ENCODE peak calls at places on chromosomes 1 and 21, in five cellular contexts. One of them, this sample, is unnamed.

GRCh38 chr1:214005716-214006115 is 17.9 kb downstream of the PROX1 start:
- DNase-seq in tibial artery: no peak
- DNase-seq in A673: no peak
- DNase-seq in fibroblast of pulmonary artery: no peak
- DNase-seq in H9: no peak
- DNase-seq in this sample: no peak

GRCh38 chr1:21308847-21309652 is 18.8 kb upstream of the ECE1 start:
- DNase-seq in tibial artery: no peak
- DNase-seq in A673: peak
- DNase-seq in fibroblast of pulmonary artery: no peak
- DNase-seq in H9: no peak
- DNase-seq in this sample: no peak

GRCh38 chr1:227234998-227235405 is 83.3 kb downstream of the CDC42BPA start:
- DNase-seq in tibial artery: no peak
- DNase-seq in A673: peak
- DNase-seq in fibroblast of pulmonary artery: peak
- DNase-seq in H9: peak
- DNase-seq in this sample: no peak

GRCh38 chr21:42039470-42039901 is 29.3 kb upstream of the ZBTB21 start:
- DNase-seq in tibial artery: peak
- DNase-seq in A673: no peak
- DNase-seq in fibroblast of pulmonary artery: peak
- DNase-seq in H9: no peak
- DNase-seq in this sample: no peak

GRCh38 chr1:232568331-232568852 is 61.5 kb downstream of the SIPA1L2 start:
- DNase-seq in tibial artery: no peak
- DNase-seq in A673: peak
- DNase-seq in fibroblast of pulmonary artery: no peak
- DNase-seq in H9: no peak
- DNase-seq in this sample: no peak

GRCh38 chr1:116150368-116150767 is 39.2 kb downstream of the MAB21L3 start:
- DNase-seq in tibial artery: no peak
- DNase-seq in A673: no peak
- DNase-seq in fibroblast of pulmonary artery: no peak
- DNase-seq in H9: no peak
- DNase-seq in this sample: no peak

GRCh38 chr1:109759513-109760334 is 4.0 kb downstream of the EPS8L3 start:
- DNase-seq in tibial artery: no peak
- DNase-seq in A673: no peak
- DNase-seq in fibroblast of pulmonary artery: no peak
- DNase-seq in H9: no peak
- DNase-seq in this sample: peak

GRCh38 chr1:211831558-211832323 is 1.2 kb upstream of the LPGAT1 start:
- DNase-seq in tibial artery: no peak
- DNase-seq in A673: no peak
- DNase-seq in fibroblast of pulmonary artery: no peak
- DNase-seq in H9: no peak
- DNase-seq in this sample: no peak

GRCh38 chr1:204295666-204296065 is 64.1 kb downstream of the PLEKHA6 start:
- DNase-seq in tibial artery: no peak
- DNase-seq in A673: no peak
- DNase-seq in fibroblast of pulmonary artery: no peak
- DNase-seq in H9: no peak
- DNase-seq in this sample: no peak

DNA sequence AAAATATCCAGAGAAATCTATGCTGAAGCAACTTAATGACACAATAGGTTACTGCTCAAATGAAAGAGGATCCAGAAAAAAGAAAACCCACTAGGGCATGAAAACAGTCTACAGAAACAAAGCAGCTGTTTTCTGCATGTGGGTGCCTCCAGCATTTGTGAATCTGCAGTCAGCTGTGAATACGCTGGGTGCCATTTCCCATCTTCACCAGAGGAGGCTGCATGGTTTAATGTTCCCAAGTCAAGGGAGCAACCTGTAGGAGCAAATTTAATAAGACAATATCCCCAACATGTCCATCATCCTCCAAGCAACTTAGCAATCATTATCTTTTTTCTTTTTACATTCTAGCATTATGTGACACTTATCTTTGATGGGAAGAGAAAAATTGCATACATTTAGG is 396.6 kb downstream of the BRINP2 start:
- DNase-seq in tibial artery: no peak
- DNase-seq in A673: peak
- DNase-seq in fibroblast of pulmonary artery: peak
- DNase-seq in H9: peak
- DNase-seq in this sample: no peak
- TF ChIP-seq CTCF in tibial artery: no peak
- TF ChIP-seq CTCF in A673: peak
- TF ChIP-seq CTCF in fibroblast of pulmonary artery: peak
- TF ChIP-seq CTCF in H9: peak
- TF ChIP-seq CTCF in this sample: no peak

GRCh38 chr1:4743978-4744750 is 89.8 kb downstream of the AJAP1 start:
- DNase-seq in tibial artery: no peak
- DNase-seq in A673: no peak
- DNase-seq in fibroblast of pulmonary artery: no peak
- DNase-seq in H9: no peak
- DNase-seq in this sample: no peak

GRCh38 chr1:4736254-4736653 is 81.8 kb downstream of the AJAP1 start:
- DNase-seq in tibial artery: no peak
- DNase-seq in A673: peak
- DNase-seq in fibroblast of pulmonary artery: no peak
- DNase-seq in H9: no peak
- DNase-seq in this sample: no peak

GRCh38 chr1:4745560-4745959 is 91.2 kb downstream of the AJAP1 start:
- DNase-seq in tibial artery: no peak
- DNase-seq in A673: no peak
- DNase-seq in fibroblast of pulmonary artery: no peak
- DNase-seq in H9: peak
- DNase-seq in this sample: no peak

GRCh38 chr1:4741876-4742423 is 87.5 kb downstream of the AJAP1 start:
- DNase-seq in tibial artery: no peak
- DNase-seq in A673: no peak
- DNase-seq in fibroblast of pulmonary artery: no peak
- DNase-seq in H9: no peak
- DNase-seq in this sample: no peak
- TF ChIP-seq CTCF in tibial artery: no peak
- TF ChIP-seq CTCF in A673: no peak
- TF ChIP-seq CTCF in fibroblast of pulmonary artery: no peak
- TF ChIP-seq CTCF in H9: no peak
- TF ChIP-seq CTCF in this sample: no peak

DNA sequence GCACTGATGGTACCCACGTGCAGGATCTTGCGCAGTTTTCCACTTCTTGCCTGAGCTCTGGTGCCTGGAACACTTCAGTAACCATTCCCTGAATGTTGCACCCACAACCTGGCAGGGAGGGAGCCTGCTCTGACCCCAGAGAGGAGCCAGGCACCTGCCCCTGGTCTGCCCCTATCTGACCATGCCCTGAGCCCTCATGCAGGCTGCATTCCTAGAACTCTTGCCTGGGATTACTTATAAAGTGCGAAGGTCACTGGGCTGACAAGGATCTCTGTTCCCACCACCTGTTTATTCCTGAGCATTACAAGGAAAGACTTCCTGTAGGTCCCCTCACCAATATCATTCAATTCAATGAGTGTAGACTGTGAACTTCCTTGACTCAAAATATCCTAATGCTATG is 191.9 kb upstream of the FMN2 start:
- DNase-seq in tibial artery: no peak
- DNase-seq in A673: no peak
- DNase-seq in fibroblast of pulmonary artery: no peak
- DNase-seq in H9: no peak
- DNase-seq in this sample: no peak
- TF ChIP-seq CTCF in tibial artery: no peak
- TF ChIP-seq CTCF in A673: no peak
- TF ChIP-seq CTCF in fibroblast of pulmonary artery: no peak
- TF ChIP-seq CTCF in H9: no peak
- TF ChIP-seq CTCF in this sample: no peak

GRCh38 chr1:7192453-7192852 is 407.2 kb downstream of the CAMTA1 start:
- DNase-seq in tibial artery: no peak
- DNase-seq in A673: no peak
- DNase-seq in fibroblast of pulmonary artery: no peak
- DNase-seq in H9: no peak
- DNase-seq in this sample: no peak

GRCh38 chr1:7190261-7190660 is 405.0 kb downstream of the CAMTA1 start:
- DNase-seq in tibial artery: no peak
- DNase-seq in A673: no peak
- DNase-seq in fibroblast of pulmonary artery: no peak
- DNase-seq in H9: no peak
- DNase-seq in this sample: no peak

GRCh38 chr1:7185721-7186120 is 400.5 kb downstream of the CAMTA1 start:
- DNase-seq in tibial artery: no peak
- DNase-seq in A673: no peak
- DNase-seq in fibroblast of pulmonary artery: no peak
- DNase-seq in H9: no peak
- DNase-seq in this sample: no peak

GRCh38 chr1:7187121-7187510 is 401.9 kb downstream of the CAMTA1 start:
- DNase-seq in tibial artery: no peak
- DNase-seq in A673: no peak
- DNase-seq in fibroblast of pulmonary artery: no peak
- DNase-seq in H9: no peak
- DNase-seq in this sample: no peak

GRCh38 chr1:7186382-7187120 is 401.3 kb downstream of the CAMTA1 start:
- DNase-seq in tibial artery: no peak
- DNase-seq in A673: no peak
- DNase-seq in fibroblast of pulmonary artery: no peak
- DNase-seq in H9: no peak
- DNase-seq in this sample: no peak
- TF ChIP-seq CTCF in tibial artery: no peak
- TF ChIP-seq CTCF in A673: peak
- TF ChIP-seq CTCF in fibroblast of pulmonary artery: no peak
- TF ChIP-seq CTCF in H9: peak
- TF ChIP-seq CTCF in this sample: no peak

GRCh38 chr1:22814176-22815042 is 103.8 kb downstream of the EPHB2 start:
- DNase-seq in tibial artery: peak
- DNase-seq in A673: no peak
- DNase-seq in fibroblast of pulmonary artery: no peak
- DNase-seq in H9: no peak
- DNase-seq in this sample: no peak
- TF ChIP-seq CTCF in tibial artery: no peak
- TF ChIP-seq CTCF in A673: no peak
- TF ChIP-seq CTCF in fibroblast of pulmonary artery: no peak
- TF ChIP-seq CTCF in H9: no peak
- TF ChIP-seq CTCF in this sample: no peak

DNA sequence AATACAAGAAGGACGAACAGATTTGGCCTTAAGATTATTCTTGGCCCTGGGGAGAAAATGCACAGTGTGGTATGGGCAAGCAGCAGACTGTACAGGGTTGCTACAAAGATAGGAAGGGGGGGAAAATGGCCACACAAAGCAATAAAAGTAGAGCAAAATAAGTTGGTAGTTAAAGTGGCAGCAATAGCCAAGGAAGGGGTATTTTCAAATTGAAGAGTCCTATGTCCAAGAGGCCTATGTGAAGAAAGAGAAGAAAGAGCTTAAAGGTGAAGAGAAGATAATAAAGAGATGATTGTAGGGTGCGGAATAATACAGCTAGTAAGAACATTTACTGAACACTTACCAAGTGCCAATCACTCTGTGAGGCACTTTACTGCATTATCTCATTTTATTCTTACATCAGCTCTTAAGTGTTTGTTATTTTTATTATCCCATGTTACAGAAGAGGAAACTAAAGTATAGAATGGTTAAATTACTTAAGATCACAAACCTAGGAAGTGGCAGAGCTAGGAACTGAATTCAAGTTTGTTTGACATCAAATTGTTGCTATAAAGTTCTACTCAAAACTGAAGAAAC is 88.1 kb upstream of the TTC39A start:
- DNase-seq in tibial artery: no peak
- DNase-seq in A673: no peak
- DNase-seq in fibroblast of pulmonary artery: no peak
- DNase-seq in H9: no peak
- DNase-seq in this sample: no peak
- TF ChIP-seq CTCF in tibial artery: no peak
- TF ChIP-seq CTCF in A673: no peak
- TF ChIP-seq CTCF in fibroblast of pulmonary artery: no peak
- TF ChIP-seq CTCF in H9: no peak
- TF ChIP-seq CTCF in this sample: no peak

GRCh38 chr1:155208656-155209372 is at the start of gene MTX1:
- DNase-seq in tibial artery: peak
- DNase-seq in A673: peak
- DNase-seq in fibroblast of pulmonary artery: peak
- DNase-seq in H9: peak
- DNase-seq in this sample: peak
- TF ChIP-seq CTCF in tibial artery: no peak
- TF ChIP-seq CTCF in A673: no peak
- TF ChIP-seq CTCF in fibroblast of pulmonary artery: no peak
- TF ChIP-seq CTCF in H9: no peak
- TF ChIP-seq CTCF in this sample: no peak

GRCh38 chr1:6962956-6963915 is 178.0 kb downstream of the CAMTA1 start:
- DNase-seq in tibial artery: no peak
- DNase-seq in A673: peak
- DNase-seq in fibroblast of pulmonary artery: no peak
- DNase-seq in H9: peak
- DNase-seq in this sample: no peak
- TF ChIP-seq CTCF in tibial artery: no peak
- TF ChIP-seq CTCF in A673: no peak
- TF ChIP-seq CTCF in fibroblast of pulmonary artery: no peak
- TF ChIP-seq CTCF in H9: no peak
- TF ChIP-seq CTCF in this sample: no peak

GRCh38 chr1:93722081-93723031 is 40.7 kb upstream of the BCAR3 start:
- DNase-seq in tibial artery: no peak
- DNase-seq in A673: no peak
- DNase-seq in fibroblast of pulmonary artery: peak
- DNase-seq in H9: no peak
- DNase-seq in this sample: no peak
- TF ChIP-seq CTCF in tibial artery: no peak
- TF ChIP-seq CTCF in A673: no peak
- TF ChIP-seq CTCF in fibroblast of pulmonary artery: peak
- TF ChIP-seq CTCF in H9: no peak
- TF ChIP-seq CTCF in this sample: no peak

This sample was measured in CD14-positive monocyte.